ENCODE peak calls at places on chromosomes 12 and 14, in six cellular contexts. One of them, this sample, is unnamed.

GRCh38 chr14:50452979-50453705 is 56.5 kb upstream of the CDKL1 start:
- DNase-seq in tibial artery: no peak
- DNase-seq in uterus: no peak
- DNase-seq in astrocyte: peak; percentile 84
- DNase-seq in tibial nerve: no peak
- DNase-seq in A549: no peak
- DNase-seq in this sample: no peak

GRCh38 chr14:101476258-101476930 is 84.9 kb upstream of the DIO3 start:
- DNase-seq in tibial artery: peak; percentile 20
- DNase-seq in uterus: no peak
- DNase-seq in astrocyte: no peak
- DNase-seq in tibial nerve: no peak
- DNase-seq in A549: no peak
- DNase-seq in this sample: peak; percentile 41

GRCh38 chr14:71371711-71372396 is 464.6 kb downstream of the PCNX1 start:
- DNase-seq in tibial artery: no peak
- DNase-seq in uterus: no peak
- DNase-seq in astrocyte: peak; percentile 78
- DNase-seq in tibial nerve: no peak
- DNase-seq in A549: peak; percentile 5
- DNase-seq in this sample: no peak

GRCh38 chr14:76208340-76208739 is 56.6 kb downstream of the GPATCH2L start:
- DNase-seq in tibial artery: no peak
- DNase-seq in uterus: no peak
- DNase-seq in astrocyte: no peak
- DNase-seq in tibial nerve: no peak
- DNase-seq in A549: no peak
- DNase-seq in this sample: no peak

GRCh38 chr12:116603516-116603915 is 44.3 kb downstream of the MAP1LC3B2 start:
- DNase-seq in tibial artery: no peak
- DNase-seq in uterus: no peak
- DNase-seq in astrocyte: no peak
- DNase-seq in tibial nerve: no peak
- DNase-seq in A549: no peak
- DNase-seq in this sample: no peak

GRCh38 chr14:31877333-31877798 is 199.7 kb upstream of the ARHGAP5 start:
- DNase-seq in tibial artery: no peak
- DNase-seq in uterus: no peak
- DNase-seq in astrocyte: peak; percentile 16
- DNase-seq in tibial nerve: no peak
- DNase-seq in A549: no peak
- DNase-seq in this sample: no peak

GRCh38 chr14:91417983-91418386 is 365 bp upstream of the CCDC88C start:
- DNase-seq in tibial artery: no peak
- DNase-seq in uterus: no peak
- DNase-seq in astrocyte: no peak
- DNase-seq in tibial nerve: no peak
- DNase-seq in A549: peak; percentile 72
- DNase-seq in this sample: no peak

GRCh38 chr14:70909788-70910614 is 2.7 kb downstream of the PCNX1 start:
- DNase-seq in tibial artery: no peak
- DNase-seq in uterus: no peak
- DNase-seq in astrocyte: peak; percentile 37
- DNase-seq in tibial nerve: no peak
- DNase-seq in A549: no peak
- DNase-seq in this sample: no peak

GRCh38 chr12:108193922-108194321 is 64.8 kb downstream of the WSCD2 start:
- DNase-seq in tibial artery: no peak
- DNase-seq in uterus: peak; percentile 31
- DNase-seq in astrocyte: no peak
- DNase-seq in tibial nerve: no peak
- DNase-seq in A549: peak; percentile 39
- DNase-seq in this sample: no peak

GRCh38 chr14:21525995-21526671 is at the start of gene SALL2:
- DNase-seq in tibial artery: peak; percentile 65
- DNase-seq in uterus: peak; percentile 84
- DNase-seq in astrocyte: peak; percentile 63
- DNase-seq in tibial nerve: peak; percentile 33
- DNase-seq in A549: peak; percentile 31
- DNase-seq in this sample: no peak

GRCh38 chr12:108129017-108129812 is at the start of gene WSCD2:
- DNase-seq in tibial artery: peak; percentile 52
- DNase-seq in uterus: peak; percentile 67
- DNase-seq in astrocyte: no peak
- DNase-seq in tibial nerve: peak; percentile 21
- DNase-seq in A549: peak; percentile 52
- DNase-seq in this sample: peak; percentile 80

GRCh38 chr12:7155471-7156034 is 25.4 kb downstream of the CLSTN3 start:
- DNase-seq in tibial artery: no peak
- DNase-seq in uterus: no peak
- DNase-seq in astrocyte: no peak
- DNase-seq in tibial nerve: no peak
- DNase-seq in A549: no peak
- DNase-seq in this sample: no peak

GRCh38 chr12:103774977-103775560 is 66.0 kb downstream of the NT5DC3 start:
- DNase-seq in tibial artery: no peak
- DNase-seq in uterus: no peak
- DNase-seq in astrocyte: no peak
- DNase-seq in tibial nerve: no peak
- DNase-seq in A549: no peak
- DNase-seq in this sample: no peak

GRCh38 chr14:67821121-67821520 is 1.5 kb downstream of the RAD51B start:
- DNase-seq in tibial artery: no peak
- DNase-seq in uterus: no peak
- DNase-seq in astrocyte: no peak
- DNase-seq in tibial nerve: no peak
- DNase-seq in A549: no peak
- DNase-seq in this sample: no peak
- H3K27ac ChIP-seq in tibial artery: no peak overlapping the region
- H3K27ac ChIP-seq in uterus: no peak overlapping the region
- H3K27ac ChIP-seq in astrocyte: no peak overlapping the region
- H3K27ac ChIP-seq in tibial nerve: no peak overlapping the region
- H3K27ac ChIP-seq in A549: no peak overlapping the region
- H3K27ac ChIP-seq in this sample: no peak overlapping the region

GRCh38 chr14:104265918-104266642 is 127.7 kb downstream of the KIF26A start:
- DNase-seq in tibial artery: no peak
- DNase-seq in uterus: peak; percentile 5
- DNase-seq in astrocyte: no peak
- DNase-seq in tibial nerve: no peak
- DNase-seq in A549: no peak
- DNase-seq in this sample: no peak

GRCh38 chr14:104267895-104268294 is 129.5 kb downstream of the KIF26A start:
- DNase-seq in tibial artery: no peak
- DNase-seq in uterus: peak; percentile 3
- DNase-seq in astrocyte: no peak
- DNase-seq in tibial nerve: no peak
- DNase-seq in A549: no peak
- DNase-seq in this sample: no peak

GRCh38 chr14:104268725-104269436 is 130.5 kb downstream of the KIF26A start:
- DNase-seq in tibial artery: no peak
- DNase-seq in uterus: peak; percentile 6
- DNase-seq in astrocyte: no peak
- DNase-seq in tibial nerve: no peak
- DNase-seq in A549: no peak
- DNase-seq in this sample: no peak

GRCh38 chr14:104268295-104268694 is 129.9 kb downstream of the KIF26A start:
- DNase-seq in tibial artery: no peak
- DNase-seq in uterus: no peak
- DNase-seq in astrocyte: no peak
- DNase-seq in tibial nerve: no peak
- DNase-seq in A549: no peak
- DNase-seq in this sample: no peak

GRCh38 chr14:104266643-104267575 is 128.5 kb downstream of the KIF26A start:
- DNase-seq in tibial artery: no peak
- DNase-seq in uterus: peak; percentile 3
- DNase-seq in astrocyte: no peak
- DNase-seq in tibial nerve: no peak
- DNase-seq in A549: no peak
- DNase-seq in this sample: peak; percentile 41
- TF ChIP-seq CTCF in tibial artery: no peak
- TF ChIP-seq CTCF in uterus: no peak
- TF ChIP-seq CTCF in astrocyte: no peak
- TF ChIP-seq CTCF in tibial nerve: no peak
- TF ChIP-seq CTCF in A549: no peak
- TF ChIP-seq CTCF in this sample: no peak

GRCh38 chr12:131895640-131896079 is 1.2 kb downstream of the ULK1 start:
- DNase-seq in tibial artery: no peak
- DNase-seq in uterus: no peak
- DNase-seq in astrocyte: no peak
- DNase-seq in tibial nerve: no peak
- DNase-seq in A549: no peak
- DNase-seq in this sample: no peak

GRCh38 chr12:131894981-131895639 is 688 bp downstream of the ULK1 start:
- DNase-seq in tibial artery: no peak
- DNase-seq in uterus: peak; percentile 36
- DNase-seq in astrocyte: no peak
- DNase-seq in tibial nerve: no peak
- DNase-seq in A549: peak; percentile 49
- DNase-seq in this sample: no peak

GRCh38 chr12:131894313-131894860 is at the start of gene ULK1:
- DNase-seq in tibial artery: peak; percentile 92
- DNase-seq in uterus: peak; percentile 94
- DNase-seq in astrocyte: peak; percentile 56
- DNase-seq in tibial nerve: peak; percentile 90
- DNase-seq in A549: peak; percentile 90
- DNase-seq in this sample: peak; percentile 65

GRCh38 chr12:131893605-131894312 is 663 bp upstream of the ULK1 start:
- DNase-seq in tibial artery: no peak
- DNase-seq in uterus: no peak
- DNase-seq in astrocyte: no peak
- DNase-seq in tibial nerve: no peak
- DNase-seq in A549: no peak
- DNase-seq in this sample: no peak

DNA sequence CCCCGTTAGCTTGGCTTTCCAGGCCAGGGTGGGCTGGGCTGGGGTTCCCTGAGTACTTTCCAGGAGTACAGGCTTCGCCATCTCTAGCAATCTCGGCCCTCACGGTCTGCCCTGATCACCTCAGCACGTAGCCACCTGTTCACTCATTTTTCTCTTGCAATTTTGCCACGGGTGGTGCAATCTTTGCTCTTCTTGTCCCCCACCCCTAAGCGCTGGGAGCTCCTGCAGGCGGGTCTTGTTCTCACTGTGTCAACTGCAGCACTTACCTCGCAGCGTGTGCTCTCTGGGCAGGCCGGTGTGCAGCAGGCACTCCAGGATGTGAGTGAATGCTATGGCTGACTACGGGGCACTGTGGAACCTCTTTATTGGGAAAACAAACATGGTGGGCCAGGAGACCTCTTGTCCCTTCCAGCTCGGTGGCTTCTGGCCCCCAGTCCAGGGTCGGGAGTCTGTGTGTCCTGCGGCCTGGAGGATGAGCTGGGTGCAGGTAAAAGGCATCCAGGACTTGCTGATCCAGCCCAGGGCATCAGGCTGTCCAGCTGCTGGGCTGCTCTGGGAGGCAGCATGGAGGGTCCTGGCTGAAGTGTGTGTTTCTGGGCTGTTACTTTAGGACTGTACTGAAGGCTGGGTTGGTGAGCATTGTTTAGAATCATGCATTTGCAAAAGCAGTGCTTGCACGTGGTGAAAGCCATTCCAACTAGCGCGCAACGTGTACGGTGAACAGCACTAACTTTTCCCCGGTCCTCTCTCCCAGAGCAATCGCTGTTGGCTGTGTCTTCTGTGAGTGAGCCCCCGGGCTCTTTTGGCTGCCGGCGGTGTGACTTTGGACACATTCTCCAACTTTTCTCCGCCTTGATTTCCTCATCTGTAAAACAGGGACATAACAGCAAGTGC is 1.5 kb upstream of the ULK1 start:
- DNase-seq in tibial artery: no peak
- DNase-seq in uterus: peak; percentile 23
- DNase-seq in astrocyte: no peak
- DNase-seq in tibial nerve: no peak
- DNase-seq in A549: no peak
- DNase-seq in this sample: no peak
- H3K27ac ChIP-seq in tibial artery: peak overlapping the region; percentile 98
- H3K27ac ChIP-seq in uterus: peak overlapping the region; percentile 97
- H3K27ac ChIP-seq in astrocyte: no peak overlapping the region
- H3K27ac ChIP-seq in tibial nerve: peak overlapping the region; percentile 98
- H3K27ac ChIP-seq in A549: no peak overlapping the region
- H3K27ac ChIP-seq in this sample: peak overlapping the region; percentile 93

DNA sequence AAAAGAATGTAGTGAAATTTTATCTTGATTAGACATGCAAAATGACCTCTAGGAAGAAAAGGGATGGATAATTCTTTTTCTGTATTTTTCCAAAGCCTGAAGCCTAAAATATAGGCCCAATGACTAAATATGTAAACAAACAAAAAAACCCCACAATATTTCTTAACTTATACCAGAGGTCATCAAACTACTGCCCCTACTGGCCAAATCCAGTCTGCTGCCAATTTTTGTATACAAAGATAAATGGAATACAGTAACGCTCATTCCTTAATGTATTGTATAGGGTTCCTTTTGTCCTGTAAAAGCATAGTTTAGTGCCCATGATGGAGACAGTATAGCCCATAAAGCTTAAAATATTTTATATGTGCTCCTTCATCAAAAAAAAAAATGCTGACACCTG is 145.7 kb upstream of the ALG10 start:
- DNase-seq in tibial artery: no peak
- DNase-seq in uterus: no peak
- DNase-seq in astrocyte: no peak
- DNase-seq in tibial nerve: no peak
- DNase-seq in A549: no peak
- DNase-seq in this sample: no peak
- TF ChIP-seq CTCF in tibial artery: no peak
- TF ChIP-seq CTCF in uterus: no peak
- TF ChIP-seq CTCF in astrocyte: no peak
- TF ChIP-seq CTCF in tibial nerve: no peak
- TF ChIP-seq CTCF in A549: no peak
- TF ChIP-seq CTCF in this sample: no peak

DNA sequence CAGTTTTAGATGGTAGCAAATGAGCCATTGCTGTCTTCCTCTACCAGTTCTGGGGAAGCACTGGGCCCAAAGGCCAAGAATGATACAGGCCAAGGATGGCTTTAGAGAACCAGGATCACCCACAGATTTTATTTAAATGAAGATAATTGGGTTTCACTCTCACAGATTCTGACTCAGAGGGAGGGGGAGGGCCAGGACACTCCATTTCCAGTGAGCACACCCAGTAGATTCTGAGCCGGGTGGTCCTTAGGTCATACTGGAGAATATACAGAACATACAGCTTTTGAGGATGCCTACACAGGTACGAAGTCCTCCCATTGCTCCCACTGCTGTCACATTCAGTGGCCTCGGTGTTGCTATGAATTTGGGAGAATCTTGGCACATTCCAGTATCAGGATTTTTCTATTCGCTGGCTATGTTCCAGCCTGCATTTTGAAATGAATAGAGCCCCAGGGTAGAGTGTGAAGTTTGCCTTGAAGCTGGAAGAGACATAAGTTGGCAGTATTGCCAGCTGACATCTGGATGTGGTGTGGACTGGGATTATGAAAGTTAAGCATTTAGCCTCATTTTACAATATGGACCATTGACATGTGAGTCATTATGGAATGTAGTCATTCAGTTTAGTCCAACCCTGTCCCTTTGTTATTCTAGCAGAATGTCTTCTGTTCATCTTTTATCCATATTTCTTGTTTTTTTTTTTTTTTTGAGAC is 45.8 kb upstream of the POC1B start:
- DNase-seq in tibial artery: no peak
- DNase-seq in uterus: no peak
- DNase-seq in astrocyte: peak; percentile 22
- DNase-seq in tibial nerve: no peak
- DNase-seq in A549: no peak
- DNase-seq in this sample: no peak
- H3K27ac ChIP-seq in tibial artery: no peak overlapping the region
- H3K27ac ChIP-seq in uterus: no peak overlapping the region
- H3K27ac ChIP-seq in astrocyte: no peak overlapping the region
- H3K27ac ChIP-seq in tibial nerve: no peak overlapping the region
- H3K27ac ChIP-seq in A549: no peak overlapping the region
- H3K27ac ChIP-seq in this sample: no peak overlapping the region